ENCODE peak calls at places on chromosomes 11 and 22, in four cellular contexts. F is A549, B is left lung, Z is tibial artery. E is an unnamed sample.
A peak's percentile ranks its signal among the peaks of the same experiment; 100 is the strongest.

GRCh38 chr11:57413681-57414080 is 13.2 kb downstream of the SLC43A3 start:
- DNase-seq in F (no peak), B (no peak), Z (no peak), E (no peak)

GRCh38 chr22:17489101-17489500 is 74.2 kb upstream of the SLC25A18 start:
- DNase-seq in F (no peak), B (no peak), Z (no peak), E (no peak)

GRCh38 chr11:62708423-62709261 is 1.2 kb downstream of the GNG3 start:
- DNase-seq in F (no peak), B (no peak), Z (peak; percentile 72), E (no peak)

GRCh38 chr11:129861702-129862107 is 33.7 kb downstream of the NFRKB start:
- DNase-seq in F (peak; percentile 84), B (peak; percentile 77), Z (no peak), E (peak; percentile 71)

GRCh38 chr11:133830931-133831907 is 14.1 kb downstream of the SPATA19 start:
- DNase-seq in F (no peak), B (no peak), Z (no peak), E (no peak)

GRCh38 chr11:108754901-108755625 is 90.2 kb downstream of the DDX10 start:
- DNase-seq in F (no peak), B (no peak), Z (no peak), E (no peak)

GRCh38 chr11:57303990-57304579 is 20.7 kb downstream of the TNKS1BP1 start:
- DNase-seq in F (no peak), B (no peak), Z (no peak), E (no peak)

GRCh38 chr11:6475936-6476335 is 2.2 kb upstream of the TRIM3 start:
- DNase-seq in F (no peak), B (no peak), Z (no peak), E (no peak)

GRCh38 chr11:118915396-118915795 is 10.3 kb downstream of the BCL9L start:
- DNase-seq in F (no peak), B (no peak), Z (no peak), E (no peak)

GRCh38 chr11:118088531-118088930 is 1.8 kb upstream of the SMIM35 start:
- DNase-seq in F (no peak), B (peak; percentile 44), Z (no peak), E (no peak)

GRCh38 chr22:39146256-39147101 is 6.0 kb downstream of the CBX7 start:
- DNase-seq in F (no peak), B (no peak), Z (no peak), E (no peak)

GRCh38 chr22:19035474-19036228 is 86.6 kb downstream of the DGCR2 start:
- DNase-seq in F (no peak), B (no peak), Z (no peak), E (no peak)

GRCh38 chr11:64777449-64778222 is 706 bp downstream of the SF1 start:
- DNase-seq in F (peak; percentile 94), B (peak; percentile 86), Z (peak; percentile 89), E (peak; percentile 75)

GRCh38 chr11:108947654-108948570 is 283.0 kb downstream of the DDX10 start:
- DNase-seq in F (peak; percentile 27), B (no peak), Z (no peak), E (no peak)

GRCh38 chr11:7281083-7281482 is 29.4 kb downstream of the SYT9 start:
- DNase-seq in F (no peak), B (no peak), Z (no peak), E (no peak)

GRCh38 chr11:14577835-14578529 is 57.8 kb upstream of the PSMA1 start:
- DNase-seq in F (no peak), B (no peak), Z (no peak), E (no peak)

GRCh38 chr11:64519541-64519940 is 71.5 kb upstream of the SLC22A12 start:
- DNase-seq in F (no peak), B (no peak), Z (no peak), E (no peak)

GRCh38 chr11:66081505-66081904 is 11.4 kb downstream of the PACS1 start:
- DNase-seq in F (no peak), B (peak; percentile 78), Z (peak; percentile 69), E (no peak)

GRCh38 chr11:133894956-133895549 is 49.7 kb upstream of the SPATA19 start:
- DNase-seq in F (no peak), B (no peak), Z (peak; percentile 31), E (peak; percentile 55)

GRCh38 chr11:58567889-58568512 is 7.7 kb downstream of the LPXN start:
- DNase-seq in F (peak; percentile 44), B (no peak), Z (no peak), E (no peak)

GRCh38 chr11:76196849-76197248 is 9.5 kb downstream of the WNT11 start:
- DNase-seq in F (no peak), B (no peak), Z (no peak), E (no peak)

GRCh38 chr11:48036011-48036410 is 55.7 kb downstream of the PTPRJ start:
- DNase-seq in F (no peak), B (no peak), Z (no peak), E (no peak)

GRCh38 chr11:48037709-48038468 is 57.5 kb downstream of the PTPRJ start:
- DNase-seq in F (no peak), B (no peak), Z (no peak), E (no peak)

GRCh38 chr11:48033918-48034341 is 53.6 kb downstream of the PTPRJ start:
- DNase-seq in F (no peak), B (no peak), Z (no peak), E (no peak)

GRCh38 chr11:48036466-48036865 is 56.1 kb downstream of the PTPRJ start:
- DNase-seq in F (no peak), B (no peak), Z (no peak), E (no peak)

GRCh38 chr11:48034926-48035876 is 54.8 kb downstream of the PTPRJ start:
- DNase-seq in F (no peak), B (no peak), Z (peak; percentile 87), E (peak; percentile 89)
- H3K4me1 ChIP-seq in F (peaks cover 58% of the 10 kb centered on the region), B (peaks cover 10% of the 10 kb centered on the region), Z (no peaks in the 10 kb centered on the region), E (peaks cover 29% of the 10 kb centered on the region)

GRCh38 chr11:128467610-128468041 is 119.7 kb downstream of the ETS1 start:
- DNase-seq in F (peak; percentile 43), B (no peak), Z (peak; percentile 85), E (peak; percentile 86)
- H3K4me1 ChIP-seq in F (peaks cover 27% of the 10 kb centered on the region), B (peaks cover 27% of the 10 kb centered on the region), Z (no peaks in the 10 kb centered on the region), E (peaks cover 87% of the 10 kb centered on the region)

GRCh38 chr11:67368621-67369020 is 4.8 kb downstream of the CLCF1 start:
- DNase-seq in F (no peak), B (no peak), Z (no peak), E (no peak)
- H3K4me1 ChIP-seq in F (peaks cover 81% of the 10 kb centered on the region), B (peaks cover 34% of the 10 kb centered on the region), Z (no peaks in the 10 kb centered on the region), E (no peaks in the 10 kb centered on the region)

GRCh38 chr11:33044281-33044680 is 4.9 kb downstream of the TCP11L1 start:
- DNase-seq in F (peak; percentile 47), B (no peak), Z (no peak), E (no peak)
- H3K4me1 ChIP-seq in F (peaks cover 83% of the 10 kb centered on the region), B (peaks cover 3% of the 10 kb centered on the region), Z (no peaks in the 10 kb centered on the region), E (peaks cover 17% of the 10 kb centered on the region)

GRCh38 chr11:104962852-104963251 is 5.5 kb downstream of the CASP4 start:
- DNase-seq in F (no peak), B (no peak), Z (no peak), E (no peak)
- H3K4me1 ChIP-seq in F (no peaks in the 10 kb centered on the region), B (peaks cover 13% of the 10 kb centered on the region), Z (no peaks in the 10 kb centered on the region), E (peaks cover 8% of the 10 kb centered on the region)

DNA sequence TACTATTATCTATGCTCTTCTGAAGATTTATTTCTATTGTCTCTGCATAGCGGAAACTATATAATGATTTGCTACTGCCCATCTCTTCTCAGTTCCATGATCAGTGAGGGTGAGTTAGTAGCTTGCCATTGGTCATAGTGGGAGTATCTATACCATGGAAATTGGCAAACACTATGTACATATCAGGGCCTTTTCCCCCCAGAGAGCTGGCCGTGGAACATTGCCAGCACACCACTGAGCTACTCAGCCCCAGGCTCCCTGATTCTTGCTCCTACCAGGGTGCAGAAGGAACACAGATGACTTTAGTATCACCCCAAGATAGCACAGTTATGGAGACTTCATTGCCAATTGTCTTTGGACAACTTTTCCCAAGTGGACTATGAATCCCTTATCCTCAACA is 33.2 kb downstream of the IRAG1 start:
- DNase-seq in F (no peak), B (no peak), Z (no peak), E (no peak)
- H3K4me1 ChIP-seq in F (peaks cover 51% of the 10 kb centered on the region), B (peaks cover 53% of the 10 kb centered on the region), Z (peaks cover 9% of the 10 kb centered on the region), E (peaks cover 60% of the 10 kb centered on the region)

DNA sequence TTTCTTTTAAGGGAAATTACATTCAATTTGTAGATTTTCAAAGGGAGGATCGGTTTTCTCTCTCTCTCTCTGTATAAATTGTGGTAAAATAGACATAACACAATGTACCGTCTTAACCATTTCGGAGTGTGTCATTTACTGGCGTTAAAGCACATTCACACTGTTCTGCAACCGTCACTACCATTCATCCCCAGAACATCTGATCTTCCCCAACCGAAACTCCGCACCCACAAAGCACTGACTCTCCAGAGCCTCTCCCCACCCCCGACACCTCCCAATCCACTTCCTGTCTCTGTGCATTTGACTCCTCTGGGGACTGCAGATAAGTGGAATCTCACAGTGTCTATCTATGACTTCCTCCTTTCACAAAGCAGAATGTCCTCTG is 15.9 kb upstream of the GRAMD4 start:
- DNase-seq in F (no peak), B (peak; percentile 82), Z (no peak), E (no peak)
- H3K4me1 ChIP-seq in F (no peaks in the 10 kb centered on the region), B (no peaks in the 10 kb centered on the region), Z (no peaks in the 10 kb centered on the region), E (peaks cover 39% of the 10 kb centered on the region)

GRCh38 chr22:20552913-20553401 is 45.5 kb downstream of the MED15 start:
- DNase-seq in F (no peak), B (no peak), Z (no peak), E (no peak)
- H3K4me1 ChIP-seq in F (peaks cover 12% of the 10 kb centered on the region), B (peaks cover 39% of the 10 kb centered on the region), Z (peaks cover 23% of the 10 kb centered on the region), E (no peaks in the 10 kb centered on the region)

GRCh38 chr22:36369922-36370781 is 17.6 kb downstream of the MYH9 start:
- DNase-seq in F (no peak), B (peak; percentile 81), Z (peak; percentile 82), E (no peak)
- H3K4me1 ChIP-seq in F (peaks cover 100% of the 10 kb centered on the region), B (peaks cover 95% of the 10 kb centered on the region), Z (no peaks in the 10 kb centered on the region), E (peaks cover 100% of the 10 kb centered on the region)

E was measured in right atrium auricular region.